ENCODE peak calls at places on chromosomes 4 and X, in five cellular contexts. H is fibroblast of lung, F is neural crest cell, K is bronchial epithelial cell, Y is NCI-H524. M is an unnamed sample.

GRCh38 chr4:184104419-184105101 is 113.1 kb downstream of the ENPP6 start:
- DNase-seq in H (peak; percentile 39), F (no peak), K (no peak), Y (no peak), M (peak; percentile 15)

GRCh38 chrX:129478516-129478915 is 44.8 kb downstream of the SMARCA1 start:
- DNase-seq in H (peak; percentile 75), F (no peak), K (no peak), Y (no peak), M (no peak)

GRCh38 chrX:42290608-42291007 is 367.3 kb upstream of the CASK start:
- DNase-seq in H (no peak), F (no peak), K (peak; percentile 19), Y (no peak), M (no peak)

GRCh38 chr4:68182382-68182820 is 52.7 kb upstream of the TMPRSS11F start:
- DNase-seq in H (no peak), F (no peak), K (no peak), Y (no peak), M (no peak)

GRCh38 chr4:100290585-100290984 is 100.3 kb upstream of the DDIT4L start:
- DNase-seq in H (peak; percentile 50), F (no peak), K (peak; percentile 80), Y (no peak), M (no peak)

GRCh38 chr4:138406881-138407280 is 164.7 kb upstream of the SLC7A11 start:
- DNase-seq in H (peak; percentile 32), F (no peak), K (peak; percentile 17), Y (peak; percentile 1), M (no peak)

GRCh38 chr4:88531549-88531948 is 8.0 kb upstream of the PYURF start:
- DNase-seq in H (no peak), F (no peak), K (no peak), Y (no peak), M (no peak)

GRCh38 chr4:38696697-38697096 is 32.7 kb downstream of the KLF3 start:
- DNase-seq in H (no peak), F (no peak), K (no peak), Y (no peak), M (no peak)

GRCh38 chr4:17781072-17781830 is at the start of gene FAM184B:
- DNase-seq in H (peak; percentile 13), F (peak; percentile 12), K (no peak), Y (peak; percentile 52), M (no peak)

GRCh38 chr4:186946682-186947294 is 223.1 kb upstream of the FAT1 start:
- DNase-seq in H (peak; percentile 37), F (no peak), K (peak; percentile 38), Y (peak; percentile 57), M (no peak)

GRCh38 chr4:54091637-54092404 is 8.1 kb upstream of the GSX2 start:
- DNase-seq in H (peak; percentile 62), F (no peak), K (peak; percentile 46), Y (peak; percentile 83), M (no peak)

GRCh38 chr4:23900636-23901035 is 10.8 kb upstream of the PPARGC1A start:
- DNase-seq in H (no peak), F (no peak), K (no peak), Y (no peak), M (no peak)

GRCh38 chrX:68699960-68700746 is 52.7 kb downstream of the STARD8 start:
- DNase-seq in H (peak; percentile 61), F (no peak), K (peak; percentile 69), Y (no peak), M (no peak)

GRCh38 chr4:60400599-60400998 is 799.5 kb upstream of the ADGRL3 start:
- DNase-seq in H (no peak), F (no peak), K (no peak), Y (no peak), M (peak; percentile 29)

GRCh38 chr4:123600921-123601904 is 204.6 kb downstream of the SPRY1 start:
- DNase-seq in H (no peak), F (no peak), K (no peak), Y (no peak), M (no peak)

GRCh38 chrX:154809939-154810665 is 4.8 kb upstream of the MPP1 start:
- DNase-seq in H (no peak), F (no peak), K (peak; percentile 3), Y (no peak), M (no peak)

GRCh38 chr4:153950100-153950979 is 161.5 kb upstream of the SFRP2 start:
- DNase-seq in H (peak; percentile 35), F (no peak), K (no peak), Y (no peak), M (peak; percentile 23)

GRCh38 chr4:101818362-101818761 is 27.8 kb downstream of the BANK1 start:
- DNase-seq in H (peak; percentile 78), F (no peak), K (no peak), Y (no peak), M (peak; percentile 51)

GRCh38 chr4:102759835-102760644 is 728 bp downstream of the MANBA start:
- DNase-seq in H (peak; percentile 59), F (no peak), K (peak; percentile 50), Y (no peak), M (peak; percentile 13)

GRCh38 chrX:40933132-40934078 is 151.8 kb upstream of the USP9X start:
- DNase-seq in H (peak; percentile 72), F (no peak), K (no peak), Y (peak; percentile 89), M (peak; percentile 56)

GRCh38 chr4:105192474-105192873 is 45.8 kb downstream of the TET2 start:
- DNase-seq in H (no peak), F (no peak), K (no peak), Y (no peak), M (peak; percentile 34)

GRCh38 chrX:129759576-129760061 is 20.1 kb upstream of the SASH3 start:
- DNase-seq in H (peak; percentile 93), F (no peak), K (peak; percentile 46), Y (no peak), M (peak; percentile 29)

GRCh38 chr4:104470770-104471169 is 23.9 kb downstream of the CXXC4 start:
- DNase-seq in H (no peak), F (no peak), K (no peak), Y (no peak), M (no peak)

GRCh38 chr4:121650741-121651140 is 46.0 kb downstream of the ANXA5 start:
- DNase-seq in H (no peak), F (no peak), K (no peak), Y (no peak), M (no peak)

GRCh38 chrX:51420610-51421009 is 75.8 kb downstream of the NUDT11 start:
- DNase-seq in H (peak; percentile 26), F (peak; percentile 28), K (peak; percentile 29), Y (peak; percentile 37), M (no peak)

GRCh38 chr4:106369456-106370060 is 980 bp upstream of the GIMD1 start:
- DNase-seq in H (peak; percentile 77), F (peak; percentile 20), K (peak; percentile 74), Y (peak; percentile 30), M (peak; percentile 46)